ENCODE peak calls at places on chromosomes 11 and 22, in five cellular contexts. K is GM13976, U is prostate gland, I is Caco-2, O is T-helper 22 cell. A is an unnamed sample.

GRCh38 chr11:64441127-64441526 is 82.2 kb downstream of the RPS6KA4 start:
- DNase-seq in U (no peak), K (no peak), O (no peak), I (no peak), A (no peak)

GRCh38 chr11:132349806-132350733 is 979.7 kb downstream of the NTM start:
- DNase-seq in I (no peak), U (no peak), O (no peak), K (peak; percentile 2), A (no peak)

GRCh38 chr11:8340299-8340698 is 76.6 kb upstream of the LMO1 start:
- DNase-seq in U (no peak), K (no peak), O (no peak), I (peak; percentile 27), A (no peak)

GRCh38 chr22:31272522-31273446 is 19.5 kb downstream of the PIK3IP1 start:
- DNase-seq in I (peak; percentile 73), K (peak; percentile 73), U (peak; percentile 58), O (no peak), A (peak; percentile 79)

GRCh38 chr22:36860438-36860820 is 377 bp upstream of the NCF4 start:
- DNase-seq in K (no peak), I (no peak), U (no peak), O (no peak), A (no peak)

GRCh38 chr11:100932474-100933100 is 197.0 kb downstream of the PGR start:
- DNase-seq in U (no peak), I (peak; percentile 45), K (no peak), O (no peak), A (peak; percentile 14)

GRCh38 chr11:117492578-117493251 is 165.1 kb downstream of the CEP164 start:
- DNase-seq in I (no peak), K (no peak), O (no peak), U (no peak), A (no peak)

GRCh38 chr22:49670610-49671330 is 156.9 kb downstream of the BRD1 start:
- DNase-seq in K (peak; percentile 67), O (no peak), U (no peak), I (no peak), A (peak; percentile 59)

GRCh38 chr11:78094250-78094649 is 14.6 kb upstream of the NDUFC2 start:
- DNase-seq in O (no peak), U (no peak), I (no peak), K (peak; percentile 40), A (peak; percentile 21)

GRCh38 chr22:45855961-45856360 is 121.0 kb downstream of the WNT7B start:
- DNase-seq in K (no peak), I (no peak), O (no peak), U (no peak), A (no peak)

GRCh38 chr11:103842795-103843194 is 193.6 kb upstream of the DDI1 start:
- DNase-seq in I (no peak), K (no peak), O (no peak), U (no peak), A (no peak)

GRCh38 chr11:131811380-131811779 is 441.0 kb downstream of the NTM start:
- DNase-seq in K (no peak), I (no peak), O (no peak), U (no peak), A (no peak)

GRCh38 chr11:6357222-6357621 is 33.1 kb upstream of the SMPD1 start:
- DNase-seq in O (no peak), K (no peak), U (no peak), I (no peak), A (no peak)

GRCh38 chr22:48754611-48755331 is 1072.9 kb downstream of the BRD1 start:
- DNase-seq in I (no peak), O (no peak), K (peak; percentile 20), U (peak; percentile 3), A (no peak)

GRCh38 chr22:48630444-48630777 is 1197.3 kb downstream of the BRD1 start:
- DNase-seq in U (no peak), O (no peak), I (no peak), K (no peak), A (no peak)

GRCh38 chr11:20000393-20001134 is 159.7 kb downstream of the DBX1 start:
- DNase-seq in I (no peak), U (no peak), O (no peak), K (no peak), A (no peak)

GRCh38 chr11:44005076-44005800 is 42.5 kb upstream of the ACCSL start:
- DNase-seq in I (no peak), K (no peak), O (no peak), U (no peak), A (no peak)

GRCh38 chr11:34732831-34733230 is 111.9 kb downstream of the EHF start:
- DNase-seq in K (no peak), O (no peak), I (peak; percentile 5), U (no peak), A (no peak)

GRCh38 chr22:49303781-49304461 is 523.8 kb downstream of the BRD1 start:
- DNase-seq in U (no peak), O (no peak), K (no peak), I (no peak), A (no peak)

GRCh38 chr11:110473666-110474065 is 43.9 kb downstream of the FDX1 start:
- DNase-seq in I (no peak), K (no peak), O (no peak), U (no peak), A (no peak)

GRCh38 chr22:27175974-27176373 is 518.6 kb downstream of the MIAT start:
- DNase-seq in I (no peak), U (no peak), O (no peak), K (no peak), A (no peak)

GRCh38 chr11:64644348-64645242 is 53.6 kb downstream of the SLC22A12 start:
- DNase-seq in U (no peak), I (peak; percentile 34), K (no peak), O (no peak), A (peak; percentile 57)

GRCh38 chr11:3152471-3153110 is 12.5 kb downstream of the OSBPL5 start:
- DNase-seq in U (no peak), O (no peak), I (no peak), K (no peak), A (no peak)

A was measured in GM20000.